ENCODE peak calls at places on chromosomes 4 and X, in ten cellular contexts. B, W, Y, N, Q, J, O, K, G and Z are unnamed samples.

GRCh38 chr4:21888195-21888976 is 60.2 kb downstream of the KCNIP4 start:
- DNase-seq in B (no peak), W (no peak), Y (peak), N (no peak), Q (no peak), J (peak), O (no peak), K (no peak), G (peak), Z (peak)

GRCh38 chr4:156252300-156253016 is 298.8 kb upstream of the CTSO start:
- DNase-seq in B (no peak), W (no peak), Y (peak), N (no peak), Q (no peak), J (peak), O (no peak), K (no peak), G (no peak), Z (no peak)

GRCh38 chrX:138925330-138925729 is 213.8 kb upstream of the FGF13 start:
- DNase-seq in B (no peak), W (peak), Y (peak), N (no peak), Q (no peak), J (no peak), O (no peak), K (no peak), G (no peak), Z (peak)

GRCh38 chrX:40157228-40158035 is 59.7 kb upstream of the BCOR start:
- DNase-seq in B (no peak), W (no peak), Y (no peak), N (no peak), Q (no peak), J (no peak), O (no peak), K (no peak), G (no peak), Z (no peak)

GRCh38 chrX:129842510-129843208 is 1.0 kb downstream of the ZDHHC9 start:
- DNase-seq in B (no peak), W (no peak), Y (peak), N (no peak), Q (no peak), J (peak), O (no peak), K (no peak), G (no peak), Z (peak)

GRCh38 chr4:155433636-155434360 is 57.0 kb upstream of the MAP9 start:
- DNase-seq in B (no peak), W (no peak), Y (peak), N (no peak), Q (no peak), J (peak), O (no peak), K (no peak), G (no peak), Z (peak)

GRCh38 chrX:9352683-9353430 is 112.0 kb upstream of the TBL1X start:
- DNase-seq in B (no peak), W (peak), Y (no peak), N (peak), Q (no peak), J (peak), O (no peak), K (no peak), G (no peak), Z (no peak)

GRCh38 chr4:5162909-5163508 is 111.7 kb downstream of the STK32B start:
- DNase-seq in B (no peak), W (no peak), Y (no peak), N (no peak), Q (no peak), J (no peak), O (no peak), K (no peak), G (no peak), Z (no peak)

GRCh38 chrX:24732705-24733104 is 39.0 kb downstream of the POLA1 start:
- DNase-seq in B (no peak), W (no peak), Y (no peak), N (no peak), Q (no peak), J (no peak), O (no peak), K (no peak), G (no peak), Z (no peak)

GRCh38 chr4:2535386-2536192 is 858 bp upstream of the FAM193A start:
- DNase-seq in B (no peak), W (peak), Y (no peak), N (no peak), Q (peak), J (no peak), O (peak), K (peak), G (no peak), Z (no peak)

GRCh38 chr4:102760645-102761477 is at the start of gene MANBA:
- DNase-seq in B (peak), W (peak), Y (peak), N (peak), Q (peak), J (peak), O (peak), K (peak), G (peak), Z (peak)